ENCODE peak calls at places on chromosomes 3 and 15, in five cellular contexts. N is RWPE2, I is sigmoid colon, Q is WERI-Rb-1, S is heart left ventricle. P is an unnamed sample.

GRCh38 chr15:57994468-57995154 is 70.9 kb downstream of the ALDH1A2 start:
- DNase-seq in Q (no peak), I (no peak), N (no peak), S (no peak), P (peak)

GRCh38 chr3:44896449-44896848 is 22.0 kb downstream of the TGM4 start:
- DNase-seq in Q (no peak), N (no peak), S (no peak), I (no peak), P (no peak)

GRCh38 chr15:90646662-90647305 is 70.4 kb upstream of the BLM start:
- DNase-seq in N (no peak), S (no peak), Q (no peak), I (peak), P (no peak)

GRCh38 chr15:101308604-101309435 is 13.8 kb upstream of the SNRPA1 start:
- DNase-seq in N (peak), Q (no peak), I (peak), S (no peak), P (no peak)

GRCh38 chr3:129001101-129001816 is at the start of gene EFCC1:
- DNase-seq in S (peak), N (no peak), Q (no peak), I (peak), P (no peak)

GRCh38 chr3:42486814-42487569 is 15.5 kb upstream of the VIPR1 start:
- DNase-seq in S (no peak), N (no peak), I (no peak), Q (no peak), P (no peak)

GRCh38 chr3:42755681-42756578 is 17.1 kb downstream of the CCDC13 start:
- DNase-seq in I (no peak), S (no peak), N (peak), Q (peak), P (no peak)

GRCh38 chr3:46461971-46462910 is 2.5 kb downstream of the LTF start:
- DNase-seq in Q (no peak), S (no peak), N (no peak), I (no peak), P (no peak)

GRCh38 chr15:60328852-60329443 is 68.8 kb downstream of the ANXA2 start:
- DNase-seq in N (no peak), S (no peak), I (no peak), Q (no peak), P (peak)

GRCh38 chr3:124878561-124879394 is 8.4 kb downstream of the ITGB5 start:
- DNase-seq in N (peak), S (no peak), Q (no peak), I (peak), P (peak)

GRCh38 chr15:85772668-85773067 is 22.1 kb downstream of the KLHL25 start:
- DNase-seq in I (no peak), S (no peak), Q (no peak), N (no peak), P (no peak)

GRCh38 chr3:81572201-81572756 is 189.2 kb downstream of the GBE1 start:
- DNase-seq in I (no peak), S (no peak), N (no peak), Q (no peak), P (no peak)

GRCh38 chr3:188929138-188929537 is 242.6 kb upstream of the TPRG1 start:
- DNase-seq in I (no peak), S (no peak), Q (peak), N (no peak), P (no peak)

GRCh38 chr3:180036092-180036677 is 552 bp downstream of the PEX5L start:
- DNase-seq in S (no peak), N (no peak), Q (no peak), I (no peak), P (no peak)
- H3K4me3 ChIP-seq in S (peak), N (peak), Q (peak), I (peak), P (peak)

GRCh38 chr3:53750253-53751210 is 95.7 kb downstream of the CHDH start:
- DNase-seq in Q (no peak), I (no peak), S (no peak), N (no peak), P (no peak)

GRCh38 chr3:53753518-53754183 is 92.6 kb downstream of the CHDH start:
- DNase-seq in N (no peak), Q (no peak), S (no peak), I (no peak), P (no peak)

GRCh38 chr3:53748512-53749271 is 97.5 kb downstream of the CHDH start:
- DNase-seq in N (no peak), Q (no peak), S (no peak), I (peak), P (no peak)

GRCh38 chr3:53747559-53747958 is 98.7 kb downstream of the CHDH start:
- DNase-seq in N (no peak), I (peak), S (no peak), Q (no peak), P (no peak)

GRCh38 chr3:53749428-53749827 is 96.8 kb downstream of the CHDH start:
- DNase-seq in N (no peak), I (peak), Q (no peak), S (no peak), P (no peak)
- H3K4me3 ChIP-seq in N (no peak), I (no peak), Q (no peak), S (no peak), P (no peak)

GRCh38 chr3:52452126-52452525 is 1.7 kb downstream of the TNNC1 start:
- DNase-seq in S (peak), Q (no peak), N (no peak), I (no peak), P (no peak)
- H3K4me3 ChIP-seq in S (peak), Q (no peak), N (no peak), I (no peak), P (no peak)

DNA sequence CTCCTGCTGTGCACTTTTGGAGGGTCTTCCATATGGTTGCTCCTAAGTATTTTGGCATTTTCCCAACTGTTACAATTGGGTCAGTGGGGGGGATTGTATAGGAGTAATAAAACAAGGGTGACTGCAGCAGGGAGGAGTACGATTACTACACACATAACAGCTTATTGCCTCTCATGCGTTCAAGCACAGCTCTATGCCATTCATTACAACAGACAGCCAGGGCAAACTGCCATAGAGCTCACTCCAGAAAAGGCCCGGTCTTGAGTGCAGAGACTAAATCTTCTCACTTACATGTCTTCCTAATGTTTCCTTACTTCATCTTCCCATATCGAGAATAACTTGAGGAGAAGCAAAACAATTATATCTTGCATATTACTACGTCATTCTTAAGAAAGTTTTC is 1.4 kb upstream of the CHMP2B start:
- DNase-seq in Q (no peak), N (no peak), I (peak), S (no peak), P (peak)
- H3K4me3 ChIP-seq in Q (no peak), N (no peak), I (no peak), S (no peak), P (no peak)

DNA sequence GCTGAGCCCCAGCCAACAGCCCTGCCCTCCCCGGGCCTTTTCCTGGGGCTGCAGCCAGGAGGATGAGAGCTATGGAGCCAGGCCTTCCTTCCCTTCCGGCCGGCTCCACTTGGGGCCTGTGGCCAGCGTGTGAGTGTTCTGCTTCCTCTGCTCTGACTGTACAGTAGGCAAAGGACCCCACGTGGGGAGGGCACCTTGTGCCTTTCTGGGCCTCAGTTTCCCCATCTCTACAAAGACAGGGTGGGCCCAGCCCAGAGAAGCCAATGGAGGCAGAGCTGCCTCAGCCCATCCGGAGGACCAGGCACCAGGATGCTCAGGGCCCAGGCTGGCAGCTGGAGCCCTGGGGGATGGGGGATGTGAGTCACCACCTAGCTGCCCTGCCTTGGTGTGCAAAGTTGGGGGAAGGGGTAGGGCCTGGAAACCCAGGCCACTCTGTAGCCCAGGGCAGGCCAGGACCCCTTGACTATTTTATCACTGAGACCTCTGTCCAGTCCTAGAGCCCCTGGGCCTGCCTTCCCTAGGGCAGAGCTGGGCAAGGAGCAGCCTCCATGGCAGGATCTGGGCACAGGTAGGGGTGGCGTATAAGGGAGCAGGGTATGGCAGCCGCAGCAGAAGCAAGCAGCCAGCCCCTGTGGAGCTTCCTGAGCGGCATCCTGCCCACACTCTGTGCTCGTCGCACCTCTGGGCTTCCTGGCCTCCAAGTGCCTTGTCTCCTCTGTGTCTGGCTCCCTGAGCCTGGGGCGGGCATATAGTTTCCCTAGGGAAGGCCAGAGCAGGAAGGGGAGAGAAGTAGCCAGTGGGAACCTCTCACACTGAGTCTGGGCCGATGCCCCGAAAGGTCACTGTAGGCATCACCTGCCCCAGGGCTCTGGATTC is 1.8 kb downstream of the PSTPIP1 start:
- DNase-seq in N (peak), I (peak), Q (no peak), S (peak), P (no peak)
- H3K4me3 ChIP-seq in N (no peak), I (peak), Q (no peak), S (no peak), P (no peak)

DNA sequence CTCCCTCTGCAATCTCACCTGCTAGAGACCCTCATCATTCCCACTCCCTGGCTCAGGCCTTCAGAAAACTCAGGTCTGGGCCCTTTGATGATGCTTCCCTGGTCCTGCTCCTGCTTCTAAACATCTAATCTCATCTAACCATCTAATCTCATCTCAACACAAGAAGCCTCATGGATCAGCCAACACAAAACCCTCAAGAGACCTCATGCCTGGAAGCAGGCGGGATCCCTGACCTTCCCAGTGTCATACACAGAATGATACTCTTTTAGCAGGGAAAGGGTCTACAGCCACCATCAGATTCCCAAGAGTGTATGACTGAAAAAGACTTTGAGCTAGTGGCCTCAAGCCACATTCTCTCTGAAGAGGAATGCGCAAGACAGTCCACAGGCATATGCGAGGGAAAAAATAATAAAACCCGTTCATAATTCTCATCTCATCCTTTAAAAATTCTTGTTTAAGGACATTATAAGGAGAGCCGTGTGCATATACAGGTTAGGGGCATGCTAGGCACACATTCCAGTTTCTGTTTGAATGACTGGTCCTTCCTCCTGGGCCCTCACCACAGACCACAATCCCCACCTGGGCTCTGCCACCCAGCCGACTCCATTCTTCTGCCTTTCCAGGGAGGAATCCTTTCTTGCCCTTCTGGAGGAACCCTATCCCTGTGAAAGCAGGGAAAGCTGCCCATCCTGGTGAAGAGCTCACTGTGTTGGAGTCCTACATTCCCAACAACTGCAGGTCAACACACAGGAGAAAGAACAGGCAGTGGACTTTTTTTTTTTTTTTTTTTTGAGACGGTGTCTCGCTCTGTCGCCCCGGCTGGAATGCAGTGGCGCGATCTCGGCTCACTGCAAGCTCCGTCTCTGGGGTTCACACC is 2.2 kb downstream of the ZXDC start:
- DNase-seq in I (no peak), S (no peak), N (peak), Q (no peak), P (no peak)
- H3K4me3 ChIP-seq in I (peak), S (no peak), N (peak), Q (no peak), P (peak)

GRCh38 chr15:95261546-95261945 is 1030.2 kb downstream of the MCTP2 start:
- DNase-seq in S (no peak), I (no peak), N (no peak), Q (no peak), P (no peak)

GRCh38 chr15:95259513-95259912 is 1028.2 kb downstream of the MCTP2 start:
- DNase-seq in S (no peak), N (no peak), I (peak), Q (peak), P (peak)

GRCh38 chr15:95262866-95263564 is 1031.7 kb downstream of the MCTP2 start:
- DNase-seq in N (no peak), I (no peak), Q (no peak), S (no peak), P (peak)

GRCh38 chr15:95260856-95261255 is 1029.5 kb downstream of the MCTP2 start:
- DNase-seq in Q (no peak), N (no peak), I (no peak), S (no peak), P (no peak)

DNA sequence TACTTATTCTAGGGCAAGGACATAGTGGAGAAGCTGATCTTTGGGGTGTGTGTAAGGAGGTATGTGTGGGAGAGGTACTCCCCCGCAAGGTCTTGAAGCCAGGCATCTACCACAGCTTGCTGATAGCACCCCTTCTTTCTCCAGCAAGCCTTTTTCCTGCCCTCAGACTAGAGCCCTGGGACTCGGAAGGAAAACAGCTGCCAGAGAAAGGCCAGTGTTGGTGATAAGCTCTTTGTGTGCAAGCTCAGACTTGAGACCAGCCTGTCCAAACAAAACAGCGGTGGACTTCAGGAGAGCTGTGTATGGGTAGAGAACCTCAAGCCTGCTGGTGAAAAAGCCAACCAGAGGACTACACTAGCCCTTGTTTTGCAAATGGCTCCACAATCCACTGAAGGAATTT is 1028.6 kb downstream of the MCTP2 start:
- DNase-seq in N (no peak), S (no peak), I (no peak), Q (no peak), P (no peak)
- H3K4me3 ChIP-seq in N (no peak), S (no peak), I (no peak), Q (no peak), P (no peak)

GRCh38 chr3:174199696-174200095 is 659.4 kb upstream of the NAALADL2 start:
- DNase-seq in N (no peak), S (no peak), I (no peak), Q (no peak), P (peak)

GRCh38 chr3:174197416-174197815 is 661.7 kb upstream of the NAALADL2 start:
- DNase-seq in S (no peak), I (no peak), Q (no peak), N (no peak), P (no peak)

GRCh38 chr3:174202146-174202545 is 657.0 kb upstream of the NAALADL2 start:
- DNase-seq in S (no peak), I (no peak), N (no peak), Q (no peak), P (no peak)

GRCh38 chr3:174202561-174202960 is 656.6 kb upstream of the NAALADL2 start:
- DNase-seq in S (no peak), N (no peak), Q (no peak), I (no peak), P (peak)

GRCh38 chr3:174198199-174198598 is 660.9 kb upstream of the NAALADL2 start:
- DNase-seq in N (no peak), Q (no peak), I (no peak), S (no peak), P (peak)
- H3K4me3 ChIP-seq in N (no peak), Q (no peak), I (no peak), S (no peak), P (no peak)

GRCh38 chr15:42619641-42620371 is 44.4 kb downstream of the STARD9 start:
- DNase-seq in S (no peak), Q (no peak), N (no peak), I (no peak), P (peak)
- H3K4me3 ChIP-seq in S (no peak), Q (no peak), N (no peak), I (no peak), P (no peak)

GRCh38 chr15:32838820-32839219 is 121.0 kb downstream of the GREM1 start:
- DNase-seq in Q (no peak), N (no peak), I (no peak), S (no peak), P (peak)

GRCh38 chr15:32837935-32838334 is 120.1 kb downstream of the GREM1 start:
- DNase-seq in I (no peak), Q (no peak), S (no peak), N (no peak), P (no peak)

GRCh38 chr15:32842081-32842480 is 124.3 kb downstream of the GREM1 start:
- DNase-seq in I (no peak), S (no peak), Q (no peak), N (no peak), P (no peak)

GRCh38 chr15:32840481-32841245 is 122.9 kb downstream of the GREM1 start:
- DNase-seq in Q (no peak), S (no peak), I (no peak), N (no peak), P (no peak)

DNA sequence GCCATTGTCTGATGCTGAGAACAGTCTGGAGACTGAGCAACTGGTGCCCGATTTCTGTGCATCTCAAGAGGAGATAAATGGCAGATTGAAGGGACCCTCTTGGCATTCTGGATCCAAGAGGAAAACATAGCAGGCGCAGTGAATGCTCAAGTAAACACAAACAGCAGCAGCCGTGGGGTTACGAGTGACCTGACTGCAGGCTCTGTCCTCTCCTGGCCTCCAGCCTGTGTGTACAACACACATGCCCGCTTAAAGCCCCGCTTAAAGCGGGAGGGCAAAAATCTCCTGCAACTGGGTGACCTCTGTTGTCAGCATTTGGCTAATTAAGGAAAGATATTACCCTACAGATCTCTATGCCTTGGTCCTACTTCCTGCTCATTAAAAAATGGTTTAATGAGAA is 120.5 kb downstream of the GREM1 start:
- DNase-seq in I (no peak), N (no peak), Q (no peak), S (no peak), P (no peak)
- H3K4me3 ChIP-seq in I (no peak), N (no peak), Q (no peak), S (no peak), P (no peak)